ENCODE peak calls at places on chromosomes 1 and 21, in ten cellular contexts. Z is IMR-90; N is mammary epithelial cell; B is NT2/D1; X is right atrium auricular region; J is fibroblast of villous mesenchyme; D is skeletal muscle cell; P is aorta; W is CD8-positive, alpha-beta memory T cell; H is foreskin fibroblast. K is an unnamed sample.
A peak's percentile ranks its signal among the peaks of the same experiment; 100 is the strongest.

GRCh38 chr1:153790282-153790995 is 15.2 kb downstream of the SLC27A3 start:
- DNase-seq in Z (peak; percentile 84), D (peak; percentile 43), B (no peak), H (peak; percentile 70), X (peak; percentile 93), W (no peak), N (no peak), P (peak; percentile 93), J (peak; percentile 91), K (peak; percentile 97)

GRCh38 chr21:43188181-43188580 is 19.4 kb downstream of the CRYAA start:
- DNase-seq in H (no peak), D (no peak), N (no peak), X (no peak), P (peak; percentile 19), B (no peak), W (no peak), Z (no peak), J (no peak), K (no peak)

GRCh38 chr1:92411511-92411910 is 75.2 kb downstream of the GFI1 start:
- DNase-seq in Z (peak; percentile 78), B (no peak), X (no peak), P (no peak), W (no peak), H (peak; percentile 72), D (peak; percentile 36), N (peak; percentile 31), J (peak; percentile 78), K (no peak)

GRCh38 chr1:56505792-56506191 is 73.6 kb downstream of the PLPP3 start:
- DNase-seq in X (no peak), W (no peak), H (no peak), N (no peak), J (no peak), P (no peak), D (no peak), B (no peak), Z (no peak), K (no peak)

GRCh38 chr1:68975534-68975933 is 478.7 kb upstream of the DEPDC1 start:
- DNase-seq in W (no peak), D (no peak), P (no peak), J (no peak), N (peak; percentile 32), Z (no peak), B (peak; percentile 65), X (no peak), H (no peak), K (no peak)

GRCh38 chr1:204733289-204733688 is 47.8 kb upstream of the LRRN2 start:
- DNase-seq in J (no peak), X (peak; percentile 9), P (no peak), B (no peak), D (no peak), Z (no peak), W (no peak), N (no peak), H (no peak), K (no peak)

GRCh38 chr1:84759756-84760155 is 69.5 kb upstream of the SSX2IP start:
- DNase-seq in J (no peak), H (no peak), P (no peak), Z (no peak), D (no peak), N (no peak), X (no peak), B (no peak), W (no peak), K (no peak)

GRCh38 chr1:85975770-85976386 is 180.7 kb downstream of the COL24A1 start:
- DNase-seq in D (no peak), X (no peak), P (no peak), B (peak; percentile 47), N (no peak), H (no peak), W (no peak), J (no peak), Z (no peak), K (no peak)

GRCh38 chr1:219123041-219123440 is 50.6 kb upstream of the LYPLAL1 start:
- DNase-seq in P (no peak), N (no peak), X (no peak), D (no peak), Z (peak; percentile 12), H (no peak), W (no peak), B (no peak), J (no peak), K (no peak)

GRCh38 chr1:198919667-198920398 is 281.0 kb downstream of the PTPRC start:
- DNase-seq in J (peak; percentile 72), N (peak; percentile 56), W (no peak), Z (no peak), P (no peak), X (no peak), H (no peak), D (no peak), B (no peak), K (no peak)

GRCh38 chr1:202627841-202628565 is 82.3 kb downstream of the SYT2 start:
- DNase-seq in X (no peak), P (peak; percentile 59), W (no peak), H (no peak), D (no peak), N (no peak), B (no peak), J (no peak), Z (no peak), K (no peak)

DNA sequence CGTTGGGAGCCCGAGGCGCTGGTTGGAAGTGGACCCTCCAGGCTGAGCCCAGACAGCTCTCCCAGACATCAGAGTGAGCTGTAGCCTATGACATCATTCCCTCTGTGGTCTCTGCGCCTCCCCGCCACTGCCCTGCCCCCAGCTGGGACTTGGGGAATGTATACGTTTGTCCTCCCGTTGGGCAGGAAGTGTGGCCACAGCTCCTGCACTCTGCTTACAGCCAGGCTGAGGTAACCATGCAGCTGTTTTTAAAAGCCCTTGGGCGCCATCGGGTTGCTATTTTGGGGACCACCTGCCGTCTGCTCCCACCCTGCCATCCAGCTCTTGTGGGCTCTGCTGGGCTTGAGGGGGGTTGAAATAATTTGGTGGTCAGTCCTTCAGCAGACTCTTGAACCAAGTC is 7.8 kb downstream of the VASH2 start:
- DNase-seq in B (no peak), J (peak; percentile 67), W (no peak), N (no peak), H (no peak), P (no peak), D (peak; percentile 82), Z (peak; percentile 78), X (no peak), K (no peak)
- H3K4me3 ChIP-seq in B (no peak overlapping the region), J (no peak overlapping the region), W (no peak overlapping the region), N (no peak overlapping the region), H (no peak overlapping the region), P (no peak overlapping the region), D (no peak overlapping the region), Z (no peak overlapping the region), X (no peak overlapping the region), K (no peak overlapping the region)

DNA sequence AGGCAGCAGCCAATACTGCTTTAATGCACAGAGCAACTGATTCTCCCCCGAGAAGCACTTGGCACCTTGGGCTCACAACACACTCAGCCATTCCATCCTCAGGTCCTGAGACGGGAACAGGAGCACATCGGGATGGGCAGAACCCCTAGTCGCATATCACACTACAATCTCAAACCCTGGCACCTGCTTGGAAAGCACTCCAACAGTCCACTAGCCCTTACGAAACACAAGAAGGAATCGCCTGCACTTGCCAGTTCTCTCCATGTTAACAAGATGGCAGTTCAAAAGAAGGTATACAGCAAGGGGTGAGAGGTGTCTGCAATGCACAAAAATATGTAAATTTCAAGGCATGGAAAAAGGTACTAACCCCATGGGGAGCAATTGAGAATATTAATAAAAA is 21.4 kb downstream of the JAK1 start:
- DNase-seq in Z (no peak), J (no peak), W (no peak), P (no peak), H (no peak), B (no peak), X (no peak), D (no peak), N (no peak), K (no peak)
- H3K4me3 ChIP-seq in Z (no peak overlapping the region), J (no peak overlapping the region), W (no peak overlapping the region), P (no peak overlapping the region), H (no peak overlapping the region), B (no peak overlapping the region), X (no peak overlapping the region), D (no peak overlapping the region), N (no peak overlapping the region), K (no peak overlapping the region)

DNA sequence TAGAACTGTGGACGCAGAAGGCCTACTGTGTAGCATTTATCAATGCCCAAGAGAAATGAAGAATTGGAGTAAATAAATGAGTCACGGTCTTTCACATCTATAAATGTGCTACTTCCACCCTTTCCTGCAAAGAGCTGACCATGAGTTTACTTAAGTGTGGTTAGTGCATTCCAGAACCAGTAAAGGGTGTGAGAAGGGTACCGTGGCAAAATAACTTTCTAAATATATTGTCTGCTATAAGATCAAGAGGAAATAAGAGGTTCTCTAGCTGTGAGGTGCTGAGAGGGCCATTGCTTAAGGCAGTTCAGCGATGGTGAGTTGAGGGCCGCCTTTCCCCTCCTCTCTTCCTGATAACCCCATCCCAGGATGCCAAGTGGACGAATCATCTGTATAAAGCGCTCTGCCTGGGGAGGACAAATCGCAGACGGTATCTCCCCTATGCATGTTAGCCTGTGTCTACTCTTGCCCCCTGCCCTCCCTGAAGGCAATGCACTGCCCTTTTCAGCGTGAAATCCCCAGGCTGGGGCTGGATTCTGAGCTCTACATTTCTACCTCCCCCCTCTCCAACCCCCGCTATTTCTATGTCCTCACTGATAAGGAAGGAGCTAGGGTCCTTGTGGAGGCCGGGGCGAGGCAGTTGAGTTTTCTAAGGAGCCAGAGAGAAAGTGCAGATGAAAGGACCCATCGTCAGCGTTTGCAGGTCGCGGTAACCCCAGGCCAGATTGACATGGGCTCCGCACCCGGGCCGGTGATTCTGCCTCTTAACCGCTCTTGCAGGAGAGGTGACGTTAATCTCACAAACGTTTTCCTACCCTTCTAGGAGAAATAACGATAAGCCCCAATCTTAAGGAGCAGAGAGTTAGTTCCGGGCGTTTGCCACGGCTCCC is 1.5 kb upstream of the NCAM2 start:
- DNase-seq in B (no peak), W (no peak), X (no peak), H (no peak), J (peak; percentile 10), P (no peak), N (no peak), D (peak; percentile 21), Z (peak; percentile 16), K (no peak)
- H3K4me3 ChIP-seq in B (peak overlapping the region; percentile 57), W (no peak overlapping the region), X (peak overlapping the region; percentile 56), H (no peak overlapping the region), J (peak overlapping the region; percentile 53), P (no peak overlapping the region), N (no peak overlapping the region), D (peak overlapping the region; percentile 77), Z (no peak overlapping the region), K (peak overlapping the region; percentile 80)

DNA sequence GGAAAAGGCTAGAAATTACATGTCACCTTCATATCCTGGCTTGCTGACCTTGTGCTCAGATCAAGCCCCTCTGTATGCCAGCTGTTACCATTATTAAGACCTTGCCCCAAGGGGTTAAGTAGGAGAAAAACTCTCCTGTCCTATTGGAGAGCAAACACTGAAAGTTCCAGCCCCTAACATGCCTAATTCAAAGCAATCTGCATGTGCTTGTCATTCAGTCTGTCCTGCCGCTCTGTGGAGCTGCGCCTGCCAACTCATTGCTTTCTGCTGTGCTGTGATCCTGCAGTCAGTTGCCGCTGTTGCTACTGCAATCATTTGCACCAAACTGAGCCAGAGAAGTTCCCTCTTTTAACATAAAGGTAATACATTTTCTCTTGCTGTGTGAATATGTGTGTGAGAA is 113.4 kb downstream of the DISP1 start:
- DNase-seq in H (peak; percentile 39), D (no peak), P (no peak), J (peak; percentile 49), X (peak; percentile 66), W (no peak), B (peak; percentile 89), N (no peak), Z (peak; percentile 21), K (no peak)
- H3K4me3 ChIP-seq in H (no peak overlapping the region), D (no peak overlapping the region), P (no peak overlapping the region), J (peak overlapping the region; percentile 42), X (peak overlapping the region; percentile 36), W (no peak overlapping the region), B (peak overlapping the region; percentile 6), N (no peak overlapping the region), Z (no peak overlapping the region), K (peak overlapping the region; percentile 30)